ENCODE peak calls at places on chromosomes 6 and 20, in six cellular contexts. A, O, Q, B, J and R are unnamed samples.

GRCh38 chr20:37968726-37969401 is 64.4 kb downstream of the TTI1 start:
- DNase-seq in A (no peak), O (no peak), Q (peak; percentile 33), B (no peak), J (no peak), R (no peak)

GRCh38 chr6:42555477-42556457 is 8.1 kb upstream of the UBR2 start:
- DNase-seq in A (no peak), O (peak; percentile 25), Q (peak; percentile 47), B (no peak), J (no peak), R (no peak)

GRCh38 chr6:30238178-30238795 is 25.1 kb upstream of the TRIM26 start:
- DNase-seq in A (no peak), O (no peak), Q (peak; percentile 71), B (no peak), J (no peak), R (no peak)

GRCh38 chr6:88730602-88731001 is 232.8 kb downstream of the RNGTT start:
- DNase-seq in A (no peak), O (peak; percentile 2), Q (peak; percentile 71), B (no peak), J (no peak), R (no peak)

GRCh38 chr6:85484941-85485340 is 35.1 kb downstream of the NT5E start:
- DNase-seq in A (no peak), O (no peak), Q (no peak), B (no peak), J (no peak), R (no peak)

GRCh38 chr6:40806479-40806878 is 219.3 kb upstream of the LRFN2 start:
- DNase-seq in A (no peak), O (no peak), Q (no peak), B (no peak), J (no peak), R (no peak)

GRCh38 chr20:58128635-58129625 is 99.5 kb downstream of the ANKRD60 start:
- DNase-seq in A (no peak), O (no peak), Q (no peak), B (no peak), J (no peak), R (peak; percentile 42)

GRCh38 chr6:149080511-149080910 is 237.0 kb upstream of the TAB2 start:
- DNase-seq in A (no peak), O (no peak), Q (no peak), B (no peak), J (no peak), R (no peak)

GRCh38 chr20:17854307-17854903 is 114.2 kb downstream of the SNX5 start:
- DNase-seq in A (no peak), O (peak; percentile 36), Q (peak; percentile 44), B (no peak), J (peak; percentile 52), R (peak; percentile 74)

GRCh38 chr6:119313937-119314893 is 35.3 kb downstream of the MAN1A1 start:
- DNase-seq in A (no peak), O (no peak), Q (no peak), B (no peak), J (no peak), R (no peak)

GRCh38 chr6:138865480-138866101 is 69.7 kb downstream of the ECT2L start:
- DNase-seq in A (no peak), O (no peak), Q (no peak), B (no peak), J (no peak), R (no peak)

GRCh38 chr20:63224272-63225081 is 8.5 kb upstream of the YTHDF1 start:
- DNase-seq in A (no peak), O (peak; percentile 63), Q (peak; percentile 68), B (peak; percentile 78), J (no peak), R (peak; percentile 78)

GRCh38 chr6:41167173-41167963 is 4.5 kb upstream of the TREM2 start:
- DNase-seq in A (no peak), O (peak; percentile 24), Q (peak; percentile 33), B (no peak), J (peak; percentile 63), R (no peak)

GRCh38 chr20:58433759-58434158 is 44.7 kb downstream of the VAPB start:
- DNase-seq in A (no peak), O (peak; percentile 75), Q (peak; percentile 60), B (no peak), J (no peak), R (no peak)

GRCh38 chr6:103002282-103002681 is 1608.8 kb downstream of the GRIK2 start:
- DNase-seq in A (no peak), O (peak; percentile 1), Q (peak; percentile 2), B (no peak), J (no peak), R (no peak)

GRCh38 chr20:55678126-55678525 is 327.2 kb downstream of the CBLN4 start:
- DNase-seq in A (no peak), O (no peak), Q (no peak), B (no peak), J (no peak), R (no peak)

GRCh38 chr6:153074761-153075160 is 56.3 kb downstream of the RGS17 start:
- DNase-seq in A (no peak), O (no peak), Q (no peak), B (no peak), J (no peak), R (no peak)

GRCh38 chr6:87628881-87629280 is 38.9 kb downstream of the ORC3 start:
- DNase-seq in A (no peak), O (no peak), Q (no peak), B (no peak), J (no peak), R (no peak)

DNA sequence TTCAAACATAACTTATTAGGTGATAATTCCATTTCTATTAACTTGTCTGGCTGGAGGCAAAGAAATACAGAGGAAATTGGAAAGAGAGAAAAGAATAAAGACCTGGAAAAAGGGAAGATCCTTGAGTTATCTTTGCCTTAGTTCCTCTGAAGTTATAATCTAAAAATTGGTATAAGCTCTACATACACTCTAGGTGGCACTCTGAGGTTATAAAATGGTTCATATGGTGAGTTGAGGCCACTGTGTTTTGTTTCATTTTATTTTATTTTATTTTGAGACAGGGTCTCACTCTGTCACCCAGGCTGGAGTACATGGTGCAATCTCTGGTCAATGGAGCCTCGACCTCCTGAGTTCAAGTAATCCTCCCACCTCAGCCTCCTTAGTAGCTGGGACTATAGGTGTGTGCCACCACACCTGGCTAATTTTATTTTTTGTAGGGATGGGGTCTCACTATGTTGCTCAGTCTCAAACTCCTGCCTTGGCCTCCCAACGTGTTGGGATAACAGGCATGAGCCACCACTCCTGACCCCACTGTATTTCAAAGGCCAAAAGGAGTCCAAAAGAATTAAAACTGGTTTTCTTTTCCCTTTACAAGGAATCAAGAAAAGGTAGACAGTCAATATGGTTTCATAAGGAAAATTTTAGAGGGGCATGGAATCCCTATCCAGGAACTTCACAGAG is 19.4 kb downstream of the GPX6 start:
- DNase-seq in A (no peak), O (no peak), Q (peak; percentile 26), B (no peak), J (no peak), R (no peak)
- TF ChIP-seq CTCF in A (no peak), O (no peak), Q (peak; percentile 53), B (no peak), J (no peak), R (no peak)

GRCh38 chr20:2757001-2757400 is 43.4 kb downstream of the CPXM1 start:
- DNase-seq in A (no peak), O (no peak), Q (no peak), B (no peak), J (no peak), R (no peak)

GRCh38 chr20:2755451-2756055 is 44.9 kb downstream of the CPXM1 start:
- DNase-seq in A (no peak), O (no peak), Q (no peak), B (peak; percentile 44), J (no peak), R (no peak)

GRCh38 chr20:2757969-2758368 is 42.5 kb downstream of the CPXM1 start:
- DNase-seq in A (no peak), O (no peak), Q (no peak), B (no peak), J (no peak), R (no peak)

GRCh38 chr20:2754426-2754825 is 46.0 kb downstream of the CPXM1 start:
- DNase-seq in A (no peak), O (no peak), Q (no peak), B (peak; percentile 35), J (no peak), R (no peak)

DNA sequence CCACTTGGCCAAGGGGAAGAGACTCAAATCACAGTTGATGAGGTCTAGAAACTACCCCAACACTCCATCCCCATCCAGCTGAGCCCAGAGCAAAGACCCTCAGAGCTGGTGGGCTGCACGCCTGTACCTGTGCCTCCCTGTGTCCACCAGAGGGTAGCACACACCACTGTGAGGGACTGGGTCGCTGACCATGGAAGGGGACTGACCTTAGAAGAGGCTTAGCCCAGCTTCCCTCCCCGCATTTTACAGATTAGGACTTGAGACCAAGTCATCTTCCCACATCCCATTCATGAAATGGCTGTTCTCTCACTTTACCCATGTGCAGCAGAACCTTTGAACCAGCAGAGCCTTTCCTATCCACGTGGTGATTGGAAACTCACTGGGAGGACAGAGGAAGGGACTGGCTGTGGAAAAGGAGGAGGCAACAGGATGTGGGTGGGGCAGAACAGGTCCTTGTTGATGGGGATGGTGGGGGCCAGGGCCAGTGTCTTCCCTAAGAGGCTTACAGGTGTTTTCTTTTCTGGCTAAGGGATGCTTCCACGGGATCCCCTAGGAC is 44.3 kb downstream of the CPXM1 start:
- DNase-seq in A (no peak), O (peak; percentile 40), Q (peak; percentile 71), B (peak; percentile 52), J (peak; percentile 62), R (no peak)
- TF ChIP-seq CTCF in A (peak; percentile 34), O (no peak), Q (peak; percentile 94), B (peak; percentile 14), J (peak; percentile 43), R (peak; percentile 50)

DNA sequence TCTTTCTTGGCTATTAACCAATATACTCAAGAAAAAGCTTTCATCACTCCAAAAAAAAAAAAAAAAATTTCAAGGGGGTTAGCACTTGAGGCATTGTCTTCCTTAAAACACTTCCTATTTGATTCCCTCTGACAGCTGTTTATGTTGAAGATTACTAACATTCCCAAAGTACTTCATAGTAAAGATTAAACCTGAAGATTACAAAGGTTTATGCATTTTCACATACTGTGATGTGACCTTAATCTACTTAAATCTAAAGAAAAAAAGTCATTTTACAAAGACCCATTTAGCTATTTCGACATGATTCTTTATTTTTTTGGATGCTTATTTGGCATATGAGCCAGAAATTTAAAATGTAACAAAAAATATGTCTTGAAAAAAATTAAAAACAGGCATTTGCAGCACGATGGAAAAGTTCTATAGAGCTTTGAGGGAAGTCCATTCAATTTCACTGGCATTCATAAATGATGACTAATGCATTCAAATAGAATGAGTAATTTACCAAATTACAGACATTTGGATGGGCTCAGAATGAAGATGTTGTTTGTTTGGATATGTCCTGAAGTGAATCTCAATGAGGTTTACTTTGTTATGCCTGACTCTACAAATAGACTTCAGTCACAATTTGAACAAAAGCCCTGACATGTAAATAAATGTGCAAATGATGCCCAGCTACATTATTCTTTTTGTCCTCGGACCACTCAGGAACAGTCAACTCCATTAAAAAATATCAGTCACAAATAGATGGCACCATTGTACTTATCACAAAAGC is 674.6 kb upstream of the MARCKS start:
- DNase-seq in A (no peak), O (peak; percentile 68), Q (peak; percentile 85), B (no peak), J (no peak), R (no peak)
- TF ChIP-seq CTCF in A (no peak), O (no peak), Q (no peak), B (no peak), J (no peak), R (no peak)

DNA sequence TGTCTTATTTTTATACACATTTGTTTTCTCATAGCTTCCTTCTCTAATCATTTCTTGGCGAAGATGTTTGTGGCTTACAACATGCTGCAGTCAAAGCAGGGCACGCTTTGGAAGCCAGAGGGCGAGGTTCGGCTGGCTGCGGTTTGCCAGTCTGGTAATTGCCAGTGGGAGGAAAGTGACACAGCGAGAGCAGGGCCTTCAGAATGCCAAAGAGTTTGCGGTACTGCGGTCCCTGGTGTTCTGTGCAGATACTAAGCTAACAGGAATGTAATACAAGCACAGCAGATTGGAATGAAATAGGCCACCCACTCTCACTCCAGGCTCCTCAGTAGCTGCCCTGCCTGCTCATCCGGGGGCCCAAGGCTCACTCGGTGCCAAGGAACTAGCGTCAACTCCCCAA is 58.7 kb upstream of the TGM3 start:
- DNase-seq in A (no peak), O (peak; percentile 89), Q (peak; percentile 69), B (no peak), J (no peak), R (no peak)
- TF ChIP-seq CTCF in A (no peak), O (peak; percentile 55), Q (peak; percentile 35), B (no peak), J (no peak), R (no peak)